ENCODE peak calls at places on chromosomes 11 and 22, in nine cellular contexts. H is HCT116, Q is IMR-90, F is AG10803, S is cardiac fibroblast, J is NB4, Z is pancreas, L is foreskin fibroblast, A is lung. B is an unnamed sample.

GRCh38 chr11:130527648-130528300 is 79.3 kb downstream of the ADAMTS15 start:
- DNase-seq in H (no peak), Q (peak; percentile 60), F (peak; percentile 32), S (peak; percentile 52), J (peak; percentile 61), Z (no peak), L (no peak), A (no peak), B (peak; percentile 46)

GRCh38 chr22:38864361-38865191 is 7.4 kb downstream of the CBX6 start:
- DNase-seq in H (no peak), Q (no peak), F (no peak), S (no peak), J (no peak), Z (peak; percentile 72), L (no peak), A (no peak), B (no peak)

GRCh38 chr11:27447288-27447914 is 25.2 kb downstream of the LGR4 start:
- DNase-seq in H (no peak), Q (no peak), F (peak; percentile 76), S (peak; percentile 85), J (no peak), Z (no peak), L (peak; percentile 67), A (no peak), B (no peak)

GRCh38 chr11:81070948-81071347 is 1630.1 kb upstream of the TENM4 start:
- DNase-seq in H (no peak), Q (no peak), F (no peak), S (no peak), J (peak; percentile 64), Z (no peak), L (no peak), A (no peak), B (no peak)

GRCh38 chr11:16001899-16002426 is 354.4 kb downstream of the SOX6 start:
- DNase-seq in H (peak; percentile 10), Q (peak; percentile 95), F (peak; percentile 97), S (peak; percentile 95), J (peak; percentile 87), Z (no peak), L (peak; percentile 97), A (peak; percentile 37), B (peak; percentile 96)

GRCh38 chr22:41812805-41813545 is 12.5 kb downstream of the CCDC134 start:
- DNase-seq in H (no peak), Q (no peak), F (no peak), S (no peak), J (no peak), Z (no peak), L (no peak), A (no peak), B (no peak)

GRCh38 chr11:73579641-73580434 is 18.1 kb downstream of the FAM168A start:
- DNase-seq in H (no peak), Q (peak; percentile 18), F (peak; percentile 37), S (no peak), J (no peak), Z (no peak), L (no peak), A (no peak), B (no peak)

GRCh38 chr11:1929621-1930447 is 10.3 kb downstream of the TNNT3 start:
- DNase-seq in H (no peak), Q (no peak), F (no peak), S (no peak), J (no peak), Z (peak; percentile 40), L (no peak), A (no peak), B (no peak)

GRCh38 chr11:490186-490929 is 16.7 kb downstream of the RNH1 start:
- DNase-seq in H (no peak), Q (no peak), F (no peak), S (no peak), J (no peak), Z (no peak), L (no peak), A (no peak), B (no peak)

GRCh38 chr11:13889566-13890214 is 72.8 kb upstream of the SPON1 start:
- DNase-seq in H (no peak), Q (no peak), F (no peak), S (no peak), J (no peak), Z (no peak), L (no peak), A (no peak), B (no peak)

GRCh38 chr22:29002603-29003002 is 59.0 kb downstream of the C22orf31 start:
- DNase-seq in H (no peak), Q (no peak), F (no peak), S (no peak), J (no peak), Z (no peak), L (no peak), A (no peak), B (no peak)

GRCh38 chr11:106714179-106714578 is 304.1 kb downstream of the GUCY1A2 start:
- DNase-seq in H (no peak), Q (peak; percentile 63), F (no peak), S (no peak), J (no peak), Z (no peak), L (no peak), A (no peak), B (peak; percentile 56)

GRCh38 chr11:92750794-92751193 is 218.7 kb upstream of the MTNR1B start:
- DNase-seq in H (no peak), Q (no peak), F (no peak), S (no peak), J (no peak), Z (no peak), L (no peak), A (no peak), B (no peak)

GRCh38 chr11:108568183-108568858 is 25.2 kb downstream of the EXPH5 start:
- DNase-seq in H (no peak), Q (no peak), F (peak; percentile 23), S (no peak), J (no peak), Z (peak; percentile 68), L (no peak), A (no peak), B (no peak)

GRCh38 chr11:32431657-32432056 is 3.7 kb downstream of the WT1 start:
- DNase-seq in H (no peak), Q (no peak), F (no peak), S (no peak), J (no peak), Z (no peak), L (no peak), A (no peak), B (no peak)

GRCh38 chr11:32429477-32429876 is 5.9 kb downstream of the WT1 start:
- DNase-seq in H (no peak), Q (no peak), F (no peak), S (no peak), J (no peak), Z (no peak), L (no peak), A (no peak), B (no peak)

GRCh38 chr11:32428665-32429293 is 6.6 kb downstream of the WT1 start:
- DNase-seq in H (no peak), Q (no peak), F (no peak), S (no peak), J (no peak), Z (no peak), L (no peak), A (no peak), B (no peak)

GRCh38 chr11:32432565-32433248 is 2.6 kb downstream of the WT1 start:
- DNase-seq in H (no peak), Q (no peak), F (no peak), S (peak; percentile 10), J (peak; percentile 47), Z (no peak), L (no peak), A (no peak), B (no peak)

GRCh38 chr11:32430586-32431357 is 4.6 kb downstream of the WT1 start:
- DNase-seq in H (no peak), Q (no peak), F (no peak), S (peak; percentile 33), J (no peak), Z (no peak), L (no peak), A (no peak), B (no peak)
- TF ChIP-seq CTCF in H (no peak), Q (no peak), F (peak; percentile 36), S (peak; percentile 5), J (no peak), Z (no peak), L (no peak), A (no peak), B (peak; percentile 33)

DNA sequence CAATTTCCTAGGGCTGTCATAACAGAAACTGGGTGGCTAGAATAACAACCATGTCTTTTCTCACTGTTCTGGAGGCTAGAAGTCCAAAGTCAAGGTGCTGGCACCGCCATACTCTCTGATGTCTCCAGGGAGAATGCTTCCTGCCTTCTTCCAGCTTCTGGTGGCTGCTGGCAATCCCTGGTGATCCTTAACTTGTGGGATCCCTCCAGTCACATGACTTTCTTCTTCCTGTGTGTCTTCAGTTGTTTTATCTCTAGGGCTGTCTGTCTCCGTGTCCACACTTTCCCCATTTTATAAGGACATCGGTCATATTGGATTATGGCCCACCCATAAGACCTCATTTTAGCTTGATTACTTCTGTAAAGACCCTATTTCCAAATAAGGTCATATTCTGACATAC is 6.0 kb upstream of the CSF2RB start:
- DNase-seq in H (no peak), Q (no peak), F (no peak), S (no peak), J (no peak), Z (no peak), L (no peak), A (no peak), B (no peak)
- H3K4me3 ChIP-seq in H (no peak overlapping the region), Q (no peak overlapping the region), F (no peak overlapping the region), S (no peak overlapping the region), J (no peak overlapping the region), Z (no peak overlapping the region), L (no peak overlapping the region), A (no peak overlapping the region), B (no peak overlapping the region)

DNA sequence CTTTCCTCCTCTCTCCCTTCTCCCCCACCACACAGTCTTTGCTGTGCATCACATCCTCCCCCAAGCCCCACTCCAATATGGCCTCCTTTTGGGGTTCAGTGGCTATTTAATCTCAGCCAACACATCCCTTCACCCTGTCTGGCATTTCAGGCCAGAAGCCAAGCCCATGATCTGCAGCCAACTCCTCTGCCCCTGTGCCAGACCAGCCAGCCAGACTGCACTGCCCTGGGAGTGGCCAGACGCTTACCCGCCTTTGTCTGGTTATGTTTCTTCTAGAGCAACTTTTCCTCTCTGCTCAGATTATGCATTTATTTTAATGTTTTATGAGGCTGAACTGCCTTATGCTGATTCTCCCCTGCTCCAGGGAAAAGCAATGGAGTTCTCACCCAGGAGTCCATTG is 206.8 kb upstream of the TBCEL start:
- DNase-seq in H (no peak), Q (no peak), F (no peak), S (no peak), J (no peak), Z (no peak), L (no peak), A (no peak), B (no peak)
- TF ChIP-seq CTCF in H (no peak), Q (no peak), F (no peak), S (no peak), J (no peak), Z (no peak), L (no peak), A (no peak), B (no peak)

DNA sequence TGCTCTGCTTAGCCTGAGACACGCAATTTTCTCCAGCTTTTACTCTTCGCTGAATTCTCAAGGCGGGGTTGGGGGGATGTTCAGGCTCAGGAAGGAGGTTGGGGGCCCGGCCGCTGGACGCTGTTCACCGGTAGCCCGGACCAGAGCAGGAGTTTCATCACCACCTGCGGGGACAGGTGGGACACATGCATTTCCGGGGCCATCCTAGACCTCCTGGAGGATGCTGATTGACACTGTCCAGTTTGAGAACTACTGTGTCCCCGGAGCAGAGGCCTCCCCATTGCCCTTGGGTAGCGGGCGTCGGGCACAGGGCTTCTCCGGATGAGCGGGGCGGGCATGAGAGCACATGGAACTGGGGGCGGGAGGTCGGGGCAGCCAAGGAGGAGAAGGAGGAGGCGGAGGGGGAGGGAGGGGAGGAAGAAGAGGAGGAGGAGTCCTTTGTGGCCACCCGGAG is 144.0 kb upstream of the GRK3 start:
- DNase-seq in H (no peak), Q (no peak), F (no peak), S (no peak), J (peak; percentile 57), Z (no peak), L (no peak), A (no peak), B (no peak)
- H3K4me3 ChIP-seq in H (no peak overlapping the region), Q (no peak overlapping the region), F (no peak overlapping the region), S (no peak overlapping the region), J (peak overlapping the region; percentile 50), Z (no peak overlapping the region), L (no peak overlapping the region), A (no peak overlapping the region), B (no peak overlapping the region)

B was measured in astrocyte of the spinal cord.